ENCODE peak calls at places on chromosomes 2 and 18, in five cellular contexts. S, Y, W, U and T are unnamed samples.

GRCh38 chr2:36369711-36370110 is 14.1 kb downstream of the CRIM1 start:
- DNase-seq in S (no peak), Y (no peak), W (no peak), U (no peak), T (no peak)

GRCh38 chr2:174797792-174798276 is 33.6 kb upstream of the CHRNA1 start:
- DNase-seq in S (no peak), Y (no peak), W (no peak), U (no peak), T (peak)

GRCh38 chr18:61765097-61765496 is 127.7 kb downstream of the RNF152 start:
- DNase-seq in S (peak), Y (no peak), W (no peak), U (no peak), T (peak)

GRCh38 chr2:171568085-171568484 is 45.8 kb downstream of the CYBRD1 start:
- DNase-seq in S (peak), Y (no peak), W (no peak), U (no peak), T (no peak)

GRCh38 chr2:173054466-173054865 is 21.2 kb upstream of the MAP3K20 start:
- DNase-seq in S (no peak), Y (no peak), W (no peak), U (no peak), T (no peak)

GRCh38 chr18:77127769-77128671 is 4.6 kb downstream of the MBP start:
- DNase-seq in S (peak), Y (peak), W (peak), U (no peak), T (peak)

GRCh38 chr2:238439093-238439849 is 12.5 kb downstream of the ASB1 start:
- DNase-seq in S (peak), Y (no peak), W (no peak), U (no peak), T (peak)

GRCh38 chr2:138827426-138828054 is 47.4 kb upstream of the NXPH2 start:
- DNase-seq in S (peak), Y (peak), W (peak), U (no peak), T (peak)

GRCh38 chr2:70767699-70768584 is at the start of gene ADD2:
- DNase-seq in S (peak), Y (peak), W (no peak), U (peak), T (peak)

GRCh38 chr2:70328921-70329561 is 27.2 kb upstream of the FAM136A start:
- DNase-seq in S (peak), Y (no peak), W (peak), U (no peak), T (no peak)

GRCh38 chr2:133293544-133294270 is 274.6 kb downstream of the NCKAP5 start:
- DNase-seq in S (no peak), Y (no peak), W (no peak), U (no peak), T (no peak)

GRCh38 chr2:150487537-150488429 is at the start of gene RND3:
- DNase-seq in S (peak), Y (peak), W (peak), U (peak), T (peak)

GRCh38 chr2:171365232-171365631 is 68.6 kb downstream of the METTL8 start:
- DNase-seq in S (peak), Y (no peak), W (no peak), U (no peak), T (no peak)

GRCh38 chr2:29747786-29748470 is 173.5 kb downstream of the ALK start:
- DNase-seq in S (peak), Y (no peak), W (no peak), U (no peak), T (peak)

GRCh38 chr2:237558918-237559645 is 7.3 kb upstream of the PRLH start:
- DNase-seq in S (peak), Y (no peak), W (peak), U (peak), T (peak)

GRCh38 chr2:168583064-168583709 is 127.1 kb downstream of the CERS6 start:
- DNase-seq in S (no peak), Y (peak), W (no peak), U (no peak), T (peak)

GRCh38 chr2:240791821-240792657 is 28.0 kb downstream of the KIF1A start:
- DNase-seq in S (no peak), Y (no peak), W (no peak), U (peak), T (no peak)

GRCh38 chr2:11377915-11378649 is 33.6 kb upstream of the ROCK2 start:
- DNase-seq in S (no peak), Y (peak), W (no peak), U (no peak), T (no peak)

GRCh38 chr18:706438-706837 is 6.0 kb downstream of the ENOSF1 start:
- DNase-seq in S (no peak), Y (no peak), W (no peak), U (no peak), T (no peak)

GRCh38 chr2:41772697-41773096 is 275.1 kb upstream of the PKDCC start:
- DNase-seq in S (no peak), Y (no peak), W (no peak), U (no peak), T (no peak)

GRCh38 chr2:187994464-187995331 is 297.0 kb upstream of the GULP1 start:
- DNase-seq in S (peak), Y (no peak), W (no peak), U (peak), T (no peak)

GRCh38 chr2:110115291-110116032 is at the start of gene MALL:
- DNase-seq in S (peak), Y (no peak), W (peak), U (no peak), T (peak)

GRCh38 chr2:207230261-207231105 is 64.7 kb upstream of the KLF7 start:
- DNase-seq in S (peak), Y (no peak), W (no peak), U (no peak), T (peak)

GRCh38 chr18:14914126-14914525 is 166.2 kb downstream of the ANKRD30B start:
- DNase-seq in S (no peak), Y (peak), W (no peak), U (no peak), T (no peak)

GRCh38 chr2:241189093-241189855 is 797 bp downstream of the ANO7 start:
- DNase-seq in S (no peak), Y (no peak), W (no peak), U (no peak), T (no peak)

GRCh38 chr2:169363027-169363569 is 764 bp upstream of the LRP2 start:
- DNase-seq in S (no peak), Y (peak), W (no peak), U (no peak), T (peak)

GRCh38 chr2:215951558-215951957 is 61.8 kb downstream of the MREG start:
- DNase-seq in S (no peak), Y (no peak), W (no peak), U (no peak), T (no peak)

GRCh38 chr2:6224267-6224666 is 532.1 kb downstream of the SOX11 start:
- DNase-seq in S (no peak), Y (peak), W (no peak), U (peak), T (no peak)

GRCh38 chr2:96762529-96763253 is 2.0 kb downstream of the CNNM4 start:
- DNase-seq in S (peak), Y (peak), W (no peak), U (no peak), T (peak)

GRCh38 chr18:77129150-77129551 is 3.4 kb downstream of the MBP start:
- DNase-seq in S (peak), Y (no peak), W (no peak), U (no peak), T (peak)

GRCh38 chr2:37232131-37232933 is 874 bp downstream of the NDUFAF7 start:
- DNase-seq in S (peak), Y (peak), W (no peak), U (peak), T (peak)

GRCh38 chr2:147030966-147031760 is 813.7 kb upstream of the ACVR2A start:
- DNase-seq in S (peak), Y (no peak), W (peak), U (no peak), T (peak)

GRCh38 chr2:58920001-58920400 is 678.9 kb upstream of the FANCL start:
- DNase-seq in S (no peak), Y (no peak), W (no peak), U (no peak), T (peak)

GRCh38 chr2:219304223-219304622 is 5.0 kb downstream of the PTPRN start:
- DNase-seq in S (no peak), Y (no peak), W (no peak), U (no peak), T (no peak)

GRCh38 chr2:213119061-213119809 is 32.2 kb downstream of the IKZF2 start:
- DNase-seq in S (peak), Y (peak), W (no peak), U (no peak), T (peak)

GRCh38 chr2:189142893-189143759 is 36.4 kb downstream of the COL5A2 start:
- DNase-seq in S (peak), Y (peak), W (no peak), U (no peak), T (no peak)

GRCh38 chr2:15795426-15795825 is 144.9 kb upstream of the MYCN start:
- DNase-seq in S (no peak), Y (no peak), W (no peak), U (peak), T (no peak)

GRCh38 chr2:41873102-41873501 is 174.7 kb upstream of the PKDCC start:
- DNase-seq in S (no peak), Y (no peak), W (no peak), U (no peak), T (no peak)

GRCh38 chr2:240462073-240462703 is 26.7 kb downstream of the GPC1 start:
- DNase-seq in S (no peak), Y (no peak), W (peak), U (peak), T (no peak)

GRCh38 chr2:155733091-155733870 is 599.2 kb downstream of the NR4A2 start:
- DNase-seq in S (peak), Y (no peak), W (no peak), U (no peak), T (no peak)

DNA sequence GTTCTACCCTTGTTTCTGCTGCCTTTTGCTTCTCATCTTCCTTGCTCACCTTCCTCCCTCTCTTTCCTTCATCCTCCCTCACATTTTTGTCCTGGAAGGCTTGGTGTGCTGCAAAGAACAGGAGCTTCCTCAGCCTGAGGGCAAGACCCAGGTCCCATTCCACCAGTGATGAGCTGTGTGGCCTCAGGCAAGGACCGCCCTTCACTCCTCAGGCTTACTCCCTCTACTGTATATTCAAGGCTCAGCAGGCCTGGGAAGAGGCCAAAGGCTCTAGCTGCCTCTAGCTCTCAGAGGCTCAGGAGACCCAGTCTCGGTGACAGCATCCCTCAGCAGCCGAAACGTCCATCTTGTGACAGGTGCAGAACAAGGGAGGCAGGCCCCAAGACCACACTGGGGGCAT is 97.5 kb downstream of the MRO start:
- DNase-seq in S (no peak), Y (no peak), W (no peak), U (no peak), T (no peak)
- TF ChIP-seq CTCF in S (no peak), Y (no peak), W (no peak), U (no peak), T (no peak)

GRCh38 chr2:159286709-159287441 is 372 bp upstream of the WDSUB1 start:
- DNase-seq in S (peak), Y (peak), W (peak), U (peak), T (peak)

GRCh38 chr2:159287733-159288132 is 1.2 kb upstream of the WDSUB1 start:
- DNase-seq in S (no peak), Y (no peak), W (no peak), U (no peak), T (no peak)

GRCh38 chr2:159285929-159286708 is at the start of gene WDSUB1:
- DNase-seq in S (peak), Y (peak), W (peak), U (peak), T (peak)

GRCh38 chr2:159292157-159292556 is 5.7 kb upstream of the WDSUB1 start:
- DNase-seq in S (no peak), Y (no peak), W (no peak), U (peak), T (no peak)

GRCh38 chr2:159290289-159290907 is 3.9 kb upstream of the WDSUB1 start:
- DNase-seq in S (peak), Y (no peak), W (no peak), U (peak), T (peak)
- TF ChIP-seq CTCF in S (peak), Y (no peak), W (no peak), U (no peak), T (no peak)

DNA sequence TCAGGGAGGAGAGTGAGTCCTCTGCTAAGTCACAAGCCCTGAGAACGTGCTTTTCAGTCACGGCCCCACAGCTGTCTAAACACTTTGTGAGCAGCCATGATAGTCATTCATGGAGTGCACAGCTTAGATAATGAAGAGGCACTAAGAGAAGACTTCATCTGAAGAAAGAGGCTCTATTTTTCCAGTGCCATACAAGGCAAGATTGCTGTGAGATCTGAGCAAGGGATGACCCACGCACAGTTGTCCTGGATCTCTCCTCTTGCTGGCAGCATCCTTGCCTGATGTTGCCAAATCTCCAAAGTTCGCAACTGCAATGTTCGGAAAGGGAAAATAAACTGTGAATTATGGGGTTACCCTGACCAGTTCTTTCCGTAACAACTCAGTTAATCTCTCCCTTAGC is 418.7 kb downstream of the MEIS1 start:
- DNase-seq in S (no peak), Y (no peak), W (no peak), U (no peak), T (no peak)
- TF ChIP-seq CTCF in S (no peak), Y (no peak), W (no peak), U (no peak), T (no peak)

GRCh38 chr2:25672500-25673169 is 742 bp downstream of the DTNB start:
- DNase-seq in S (peak), Y (peak), W (peak), U (peak), T (peak)
- TF ChIP-seq CTCF in S (no peak), Y (no peak), W (no peak), U (no peak), T (no peak)

DNA sequence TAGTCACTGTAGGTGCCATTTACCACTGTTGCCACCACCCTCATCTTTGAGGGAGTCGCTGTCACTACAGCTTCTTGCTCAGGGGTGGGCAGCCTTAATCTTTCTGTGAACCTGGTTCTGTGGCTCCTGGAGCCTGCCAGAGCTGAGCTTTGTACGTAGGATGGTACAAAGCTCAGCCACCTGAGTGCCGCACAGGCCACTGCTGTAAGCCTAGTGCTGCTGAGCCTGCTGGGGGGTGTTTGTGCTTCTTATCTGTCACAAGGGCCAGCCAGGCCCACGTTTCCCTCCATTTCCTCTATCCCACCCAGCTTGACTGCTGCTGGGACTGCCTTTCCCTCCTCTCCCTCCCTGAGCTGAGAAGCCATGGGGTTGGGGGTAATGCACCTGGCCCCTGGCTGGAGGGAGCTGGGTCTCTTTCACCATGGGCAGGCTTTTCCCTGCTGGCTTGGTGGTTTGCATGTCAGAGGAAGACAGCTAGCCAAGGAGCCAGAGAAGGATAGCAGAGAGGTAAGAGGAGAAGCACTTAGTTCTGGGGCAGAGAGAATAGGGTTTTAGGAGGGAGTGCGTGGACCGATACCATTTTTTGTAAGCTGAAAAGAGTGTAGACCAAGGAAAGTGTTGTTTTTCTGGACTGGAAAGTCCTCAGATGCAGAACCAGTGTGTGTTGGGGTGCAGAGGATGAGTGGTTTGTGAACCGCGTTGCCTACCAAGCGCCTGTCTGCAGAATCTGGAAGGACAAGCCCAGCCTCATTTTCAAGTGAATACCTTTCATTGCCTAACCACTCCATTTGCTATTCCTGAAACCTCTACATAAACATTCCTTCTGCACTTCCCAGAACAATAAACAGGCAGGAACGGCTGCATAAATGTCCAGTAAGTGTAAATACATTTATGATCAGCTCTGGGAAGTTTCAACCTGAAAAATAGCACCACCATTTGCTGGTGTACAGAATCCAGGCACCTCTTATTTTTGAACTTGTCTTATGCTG is 45.1 kb upstream of the FHL2 start:
- DNase-seq in S (peak), Y (no peak), W (peak), U (no peak), T (peak)
- TF ChIP-seq CTCF in S (peak), Y (no peak), W (no peak), U (no peak), T (no peak)